ENCODE peak calls at places on chromosomes 4 and X, in four cellular contexts. D is nephron progenitor cell, V is DMS53, J is ACHN. N is an unnamed sample.

GRCh38 chr4:30832652-30833051 is 112.5 kb downstream of the PCDH7 start:
- DNase-seq in D (no peak), V (no peak), J (peak), N (no peak)

GRCh38 chrX:9374537-9374936 is 90.3 kb upstream of the TBL1X start:
- DNase-seq in D (no peak), V (no peak), J (no peak), N (no peak)

GRCh38 chr4:156113138-156113537 is 159.5 kb upstream of the CTSO start:
- DNase-seq in D (no peak), V (peak), J (peak), N (no peak)

GRCh38 chr4:155179216-155179615 is 29.2 kb upstream of the NPY2R start:
- DNase-seq in D (no peak), V (peak), J (no peak), N (no peak)

GRCh38 chr4:25696409-25696808 is 40.8 kb downstream of the SLC34A2 start:
- DNase-seq in D (no peak), V (no peak), J (no peak), N (no peak)

GRCh38 chrX:117992324-117992723 is 124.3 kb downstream of the KLHL13 start:
- DNase-seq in D (no peak), V (no peak), J (no peak), N (no peak)

GRCh38 chr4:108851346-108851745 is 88.5 kb upstream of the ETNPPL start:
- DNase-seq in D (no peak), V (no peak), J (no peak), N (no peak)

GRCh38 chrX:136130931-136131843 is 16.1 kb upstream of the FHL1 start:
- DNase-seq in D (no peak), V (peak), J (no peak), N (peak)

GRCh38 chr4:139207247-139207646 is 30.2 kb upstream of the ELF2 start:
- DNase-seq in D (no peak), V (no peak), J (no peak), N (no peak)

GRCh38 chr4:184444953-184445309 is 29.4 kb downstream of the IRF2 start:
- DNase-seq in D (no peak), V (no peak), J (no peak), N (no peak)

GRCh38 chr4:140395668-140396067 is 22.2 kb downstream of the SCOC start:
- DNase-seq in D (no peak), V (peak), J (no peak), N (no peak)

GRCh38 chr4:40438384-40439026 is 103.4 kb downstream of the CHRNA9 start:
- DNase-seq in D (no peak), V (no peak), J (no peak), N (no peak)

GRCh38 chr4:77159798-77160197 is 2.8 kb downstream of the CCNG2 start:
- DNase-seq in D (no peak), V (no peak), J (no peak), N (no peak)

GRCh38 chr4:54238389-54238788 is 9.3 kb downstream of the PDGFRA start:
- DNase-seq in D (no peak), V (no peak), J (no peak), N (no peak)

GRCh38 chrX:6384391-6384790 is 150.5 kb downstream of the VCX3A start:
- DNase-seq in D (peak), V (no peak), J (no peak), N (no peak)

GRCh38 chr4:42262701-42263490 is 110.4 kb upstream of the BEND4 start:
- DNase-seq in D (no peak), V (no peak), J (no peak), N (no peak)

GRCh38 chr4:127214001-127214400 is 418.8 kb upstream of the INTU start:
- DNase-seq in D (no peak), V (no peak), J (no peak), N (no peak)